ENCODE peak calls at places on chromosomes 2 and 18, in four cellular contexts. V is adrenal gland, O is breast epithelium, Q is endodermal cell. B is an unnamed sample.

GRCh38 chr18:77983270-77983669 is 733.6 kb downstream of the GALR1 start:
- DNase-seq in V (no peak), O (no peak), Q (no peak), B (no peak)

GRCh38 chr2:172893111-172893510 is 157.5 kb downstream of the RAPGEF4 start:
- DNase-seq in V (no peak), O (no peak), Q (no peak), B (no peak)

GRCh38 chr18:75473316-75473715 is 45.8 kb upstream of the SMIM21 start:
- DNase-seq in V (no peak), O (no peak), Q (no peak), B (no peak)

GRCh38 chr2:231926761-231927565 is 767 bp upstream of the NPPC start:
- DNase-seq in V (no peak), O (no peak), Q (peak; percentile 85), B (no peak)

GRCh38 chr2:148971547-148971946 is 67.0 kb upstream of the LYPD6B start:
- DNase-seq in V (no peak), O (no peak), Q (no peak), B (no peak)

GRCh38 chr2:161033059-161033660 is 127.1 kb upstream of the TANK start:
- DNase-seq in V (no peak), O (no peak), Q (no peak), B (no peak)

GRCh38 chr2:152421521-152422367 is 86.8 kb downstream of the FMNL2 start:
- DNase-seq in V (peak; percentile 85), O (no peak), Q (no peak), B (no peak)

GRCh38 chr2:1673160-1673944 is 71.0 kb downstream of the PXDN start:
- DNase-seq in V (no peak), O (no peak), Q (peak; percentile 28), B (no peak)

GRCh38 chr2:102050854-102051391 is 59.2 kb downstream of the IL1R2 start:
- DNase-seq in V (peak; percentile 82), O (peak; percentile 82), Q (no peak), B (peak; percentile 77)

GRCh38 chr2:42030196-42030759 is 17.5 kb upstream of the PKDCC start:
- DNase-seq in V (no peak), O (no peak), Q (peak; percentile 82), B (no peak)

GRCh38 chr2:108409768-108410167 is 32.0 kb downstream of the SULT1C4 start:
- DNase-seq in V (no peak), O (no peak), Q (no peak), B (no peak)

GRCh38 chr18:21105936-21106335 is 5.7 kb downstream of the ROCK1 start:
- DNase-seq in V (no peak), O (no peak), Q (no peak), B (no peak)

GRCh38 chr2:43539991-43540860 is 55.6 kb downstream of the THADA start:
- DNase-seq in V (peak; percentile 62), O (peak; percentile 72), Q (no peak), B (no peak)

GRCh38 chr18:55396267-55396905 is 191.6 kb downstream of the TCF4 start:
- DNase-seq in V (no peak), O (no peak), Q (no peak), B (no peak)

GRCh38 chr2:177245010-177245422 is 19.5 kb downstream of the NFE2L2 start:
- DNase-seq in V (no peak), O (no peak), Q (peak; percentile 63), B (no peak)

GRCh38 chr2:156445311-156446218 is 9.4 kb downstream of the GPD2 start:
- DNase-seq in V (no peak), O (no peak), Q (no peak), B (no peak)

GRCh38 chr2:100395532-100396350 is 21.7 kb downstream of the CHST10 start:
- DNase-seq in V (no peak), O (no peak), Q (no peak), B (no peak)

GRCh38 chr2:141062443-141062842 is 1068.4 kb downstream of the LRP1B start:
- DNase-seq in V (no peak), O (no peak), Q (no peak), B (no peak)

GRCh38 chr2:95264626-95265025 is 9.6 kb upstream of the PROM2 start:
- DNase-seq in V (no peak), O (no peak), Q (no peak), B (no peak)

GRCh38 chr2:188527110-188527509 is 235.4 kb downstream of the GULP1 start:
- DNase-seq in V (no peak), O (no peak), Q (no peak), B (no peak)

GRCh38 chr2:3738454-3738853 is 35.1 kb downstream of the DCDC2C start:
- DNase-seq in V (peak; percentile 28), O (no peak), Q (peak; percentile 75), B (no peak)

GRCh38 chr18:11320981-11321380 is 171.6 kb upstream of the PIEZO2 start:
- DNase-seq in V (no peak), O (no peak), Q (no peak), B (no peak)

GRCh38 chr2:120245933-120246332 is 6.7 kb upstream of the RALB start:
- DNase-seq in V (no peak), O (no peak), Q (no peak), B (no peak)

GRCh38 chr2:155356250-155356649 is 657.8 kb downstream of the KCNJ3 start:
- DNase-seq in V (no peak), O (no peak), Q (no peak), B (no peak)

GRCh38 chr2:185689906-185690539 is 48.6 kb upstream of the FSIP2 start:
- DNase-seq in V (no peak), O (no peak), Q (no peak), B (no peak)

GRCh38 chr18:74310411-74310810 is 5.2 kb upstream of the C18orf63 start:
- DNase-seq in V (no peak), O (no peak), Q (no peak), B (no peak)

GRCh38 chr2:55148269-55148668 is 83.8 kb downstream of the CLHC1 start:
- DNase-seq in V (no peak), O (no peak), Q (no peak), B (no peak)

GRCh38 chr2:216830346-216830745 is 29.5 kb downstream of the TNP1 start:
- DNase-seq in V (no peak), O (no peak), Q (no peak), B (no peak)

GRCh38 chr2:96636772-96637171 is 1.3 kb downstream of the KANSL3 start:
- DNase-seq in V (peak; percentile 28), O (no peak), Q (no peak), B (no peak)

GRCh38 chr2:28507806-28508764 is 12.2 kb downstream of the PLB1 start:
- DNase-seq in V (no peak), O (peak; percentile 18), Q (no peak), B (no peak)

GRCh38 chr2:106126705-106127281 is 67.3 kb downstream of the UXS1 start:
- DNase-seq in V (no peak), O (no peak), Q (no peak), B (no peak)

GRCh38 chr2:26704441-26704977 is 12.0 kb downstream of the KCNK3 start:
- DNase-seq in V (no peak), O (peak; percentile 38), Q (no peak), B (no peak)

GRCh38 chr2:182077451-182078142 is 91.9 kb downstream of the PPP1R1C start:
- DNase-seq in V (peak; percentile 41), O (no peak), Q (peak; percentile 67), B (no peak)

DNA sequence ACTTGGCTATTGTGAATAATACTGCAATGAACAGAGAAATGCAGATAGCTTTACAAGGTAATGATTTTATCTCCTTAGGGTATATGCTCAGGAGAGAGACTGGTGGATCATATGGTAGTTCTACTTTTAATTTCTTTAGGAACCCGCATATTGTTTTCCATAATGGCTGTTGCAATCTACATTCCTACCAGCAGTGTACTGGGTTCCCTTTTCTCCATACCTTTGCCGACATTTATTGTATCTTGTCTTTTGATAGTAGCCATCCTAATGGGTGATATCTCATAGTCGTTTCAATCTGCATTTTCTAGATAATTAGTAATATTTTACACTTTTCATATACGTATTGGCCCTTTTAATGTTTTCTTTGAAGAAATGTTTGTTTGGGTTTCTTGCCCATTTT is 702.9 kb upstream of the ACVR2A start:
- DNase-seq in V (no peak), O (no peak), Q (no peak), B (no peak)
- H3K4me3 ChIP-seq in V (no peak overlapping the region), O (no peak overlapping the region), Q (no peak overlapping the region), B (no peak overlapping the region)

DNA sequence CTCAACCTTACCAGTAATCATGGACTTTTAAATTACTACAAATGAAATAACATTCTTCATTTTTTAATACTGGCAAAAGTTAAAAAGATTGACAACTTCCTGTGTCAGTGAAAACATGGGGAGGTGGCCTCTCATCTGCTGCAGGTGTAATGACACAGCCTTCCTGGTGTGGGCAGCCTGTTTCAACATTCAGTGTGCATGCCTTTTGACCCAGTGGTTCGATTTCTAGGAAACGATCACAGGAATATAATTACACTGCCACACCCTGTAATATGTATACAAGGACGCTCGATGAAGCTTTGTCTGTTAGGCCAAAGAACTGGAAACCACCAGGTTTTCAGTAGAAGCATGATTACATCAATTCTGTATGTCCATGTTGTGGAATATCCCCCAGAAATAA is 68.7 kb downstream of the MTHFD2 start:
- DNase-seq in V (no peak), O (no peak), Q (peak; percentile 67), B (no peak)
- TF ChIP-seq CTCF in V (no peak), O (peak; percentile 37), Q (peak; percentile 70), B (peak; percentile 10)

GRCh38 chr2:9243357-9243756 is 36.7 kb downstream of the ASAP2 start:
- DNase-seq in V (no peak), O (no peak), Q (no peak), B (no peak)

GRCh38 chr2:9248363-9248762 is 41.8 kb downstream of the ASAP2 start:
- DNase-seq in V (no peak), O (no peak), Q (no peak), B (no peak)

GRCh38 chr2:9247786-9248185 is 41.2 kb downstream of the ASAP2 start:
- DNase-seq in V (peak; percentile 73), O (no peak), Q (no peak), B (peak; percentile 49)

GRCh38 chr2:9247177-9247576 is 40.6 kb downstream of the ASAP2 start:
- DNase-seq in V (no peak), O (no peak), Q (no peak), B (no peak)

GRCh38 chr2:9244985-9245544 is 38.5 kb downstream of the ASAP2 start:
- DNase-seq in V (no peak), O (no peak), Q (peak; percentile 69), B (no peak)
- H3K4me1 ChIP-seq in V (peaks cover 21% of the 10 kb centered on the region), O (no peaks in the 10 kb centered on the region), Q (no peaks in the 10 kb centered on the region), B (peaks cover 10% of the 10 kb centered on the region)

GRCh38 chr2:222864296-222864695 is 3.5 kb downstream of the ACSL3 start:
- DNase-seq in V (peak; percentile 21), O (no peak), Q (peak; percentile 77), B (no peak)
- H3K4me3 ChIP-seq in V (no peak overlapping the region), O (no peak overlapping the region), Q (no peak overlapping the region), B (no peak overlapping the region)

GRCh38 chr2:134491796-134492441 is 226.9 kb downstream of the TMEM163 start:
- DNase-seq in V (no peak), O (no peak), Q (no peak), B (no peak)
- TF ChIP-seq CTCF in V (no peak), O (no peak), Q (peak; percentile 33), B (no peak)

B was measured in left lung.